ENCODE peak calls at places on chromosomes 5 and 9, in nine cellular contexts. Y is stomach; S is body of pancreas; O is CD8-positive, alpha-beta memory T cell; X is lung; H is prostate gland; L is upper lobe of right lung; C is CD4-positive, alpha-beta memory T cell; M is small intestine. G is an unnamed sample.

GRCh38 chr5:175706499-175706898 is 48.6 kb downstream of the HRH2 start:
- DNase-seq in Y (peak; percentile 86), S (peak; percentile 63), O (no peak), X (no peak), H (no peak), L (peak; percentile 18), C (no peak), M (peak; percentile 31), G (no peak)

GRCh38 chr9:5510991-5511390 is 660 bp downstream of the PDCD1LG2 start:
- DNase-seq in Y (no peak), S (no peak), O (no peak), X (no peak), H (no peak), L (no peak), C (no peak), M (no peak), G (no peak)

GRCh38 chr5:135426102-135427082 is 20.8 kb downstream of the DCANP1 start:
- DNase-seq in Y (no peak), S (no peak), O (no peak), X (no peak), H (no peak), L (no peak), C (peak; percentile 24), M (peak; percentile 56), G (no peak)

GRCh38 chr5:178284095-178284675 is 51.6 kb upstream of the PHYKPL start:
- DNase-seq in Y (no peak), S (no peak), O (no peak), X (no peak), H (no peak), L (no peak), C (no peak), M (peak; percentile 33), G (no peak)

GRCh38 chr5:42813533-42813932 is 1.8 kb upstream of the SELENOP start:
- DNase-seq in Y (no peak), S (no peak), O (no peak), X (no peak), H (no peak), L (no peak), C (no peak), M (no peak), G (no peak)

GRCh38 chr5:176830422-176831025 is 20.2 kb downstream of the UNC5A start:
- DNase-seq in Y (no peak), S (no peak), O (no peak), X (no peak), H (no peak), L (no peak), C (no peak), M (no peak), G (no peak)

GRCh38 chr5:32522429-32523143 is 62.8 kb upstream of the SUB1 start:
- DNase-seq in Y (no peak), S (no peak), O (no peak), X (peak; percentile 31), H (no peak), L (peak; percentile 75), C (peak; percentile 31), M (no peak), G (no peak)

GRCh38 chr5:133939668-133940067 is 28.8 kb downstream of the C5orf15 start:
- DNase-seq in Y (no peak), S (no peak), O (no peak), X (no peak), H (no peak), L (no peak), C (no peak), M (no peak), G (no peak)

GRCh38 chr9:93620041-93620506 is 43.7 kb downstream of the PHF2 start:
- DNase-seq in Y (no peak), S (no peak), O (no peak), X (peak; percentile 26), H (no peak), L (no peak), C (no peak), M (no peak), G (no peak)

GRCh38 chr5:111752426-111752965 is 4.5 kb downstream of the NREP start:
- DNase-seq in Y (no peak), S (no peak), O (no peak), X (no peak), H (no peak), L (no peak), C (no peak), M (no peak), G (no peak)

GRCh38 chr9:101705135-101705661 is 33.2 kb downstream of the GRIN3A start:
- DNase-seq in Y (no peak), S (peak; percentile 39), O (no peak), X (no peak), H (peak; percentile 14), L (no peak), C (no peak), M (peak; percentile 65), G (peak; percentile 1)

GRCh38 chr9:137044042-137044441 is 1.9 kb downstream of the NPDC1 start:
- DNase-seq in Y (no peak), S (no peak), O (no peak), X (no peak), H (no peak), L (no peak), C (no peak), M (no peak), G (no peak)

GRCh38 chr5:40404613-40405012 is 275.1 kb upstream of the PTGER4 start:
- DNase-seq in Y (no peak), S (no peak), O (no peak), X (no peak), H (no peak), L (no peak), C (peak; percentile 58), M (peak; percentile 51), G (no peak)

GRCh38 chr5:124921694-124922093 is 175.3 kb upstream of the ZNF608 start:
- DNase-seq in Y (no peak), S (no peak), O (no peak), X (no peak), H (no peak), L (no peak), C (no peak), M (no peak), G (no peak)

DNA sequence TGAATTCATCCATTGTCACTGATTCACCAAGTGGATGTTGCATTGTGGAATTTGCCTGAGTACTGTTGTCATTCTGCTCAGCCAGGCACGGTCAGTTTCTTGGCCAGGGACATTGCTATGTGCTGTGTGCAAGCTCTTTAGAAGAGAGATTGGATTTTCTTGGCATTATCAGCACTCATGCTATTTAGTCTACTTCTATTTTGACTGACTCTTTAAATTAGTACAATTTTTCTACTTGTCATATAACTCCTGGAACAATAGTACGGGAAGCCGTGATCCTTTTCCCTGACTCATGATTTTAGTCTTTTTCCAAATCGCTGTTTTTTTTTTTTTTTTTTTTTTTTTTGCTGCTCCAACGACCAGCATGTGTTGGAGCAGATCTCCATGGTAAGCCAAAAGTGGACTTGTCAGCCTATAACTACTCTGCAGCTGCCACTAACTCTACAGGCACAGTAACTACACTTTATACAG is 129.7 kb downstream of the CDC42SE2 start:
- DNase-seq in Y (no peak), S (no peak), O (no peak), X (no peak), H (no peak), L (no peak), C (no peak), M (no peak), G (no peak)
- H3K27ac ChIP-seq in Y (peak overlapping the region; percentile 81), S (peak overlapping the region; percentile 79), O (peak overlapping the region; percentile 45), X (no peak overlapping the region), H (no peak overlapping the region), L (no peak overlapping the region), C (peak overlapping the region; percentile 85), M (no peak overlapping the region), G (no peak overlapping the region)

GRCh38 chr5:146165469-146165868 is 17.0 kb downstream of the LARS1 start:
- DNase-seq in Y (no peak), S (no peak), O (no peak), X (no peak), H (no peak), L (no peak), C (no peak), M (no peak), G (no peak)
- H3K36me3 ChIP-seq in Y (peaks cover 50% of the 10 kb centered on the region), S (peaks cover 44% of the 10 kb centered on the region), O (peaks cover 39% of the 10 kb centered on the region), X (peaks cover 18% of the 10 kb centered on the region), H (no peaks in the 10 kb centered on the region), L (peaks cover 98% of the 10 kb centered on the region), C (peaks cover 50% of the 10 kb centered on the region), M (peaks cover 6% of the 10 kb centered on the region), G (peaks cover 84% of the 10 kb centered on the region)

GRCh38 chr9:36762958-36763357 is 190.3 kb downstream of the MELK start:
- DNase-seq in Y (no peak), S (no peak), O (no peak), X (no peak), H (no peak), L (no peak), C (no peak), M (no peak), G (no peak)

GRCh38 chr9:36764364-36765076 is 191.8 kb downstream of the MELK start:
- DNase-seq in Y (no peak), S (no peak), O (no peak), X (no peak), H (no peak), L (no peak), C (no peak), M (no peak), G (no peak)

GRCh38 chr9:36765077-36765390 is 192.3 kb downstream of the MELK start:
- DNase-seq in Y (no peak), S (no peak), O (no peak), X (no peak), H (no peak), L (no peak), C (no peak), M (no peak), G (no peak)

GRCh38 chr9:36763778-36764177 is 191.1 kb downstream of the MELK start:
- DNase-seq in Y (no peak), S (no peak), O (no peak), X (no peak), H (no peak), L (no peak), C (no peak), M (no peak), G (no peak)

DNA sequence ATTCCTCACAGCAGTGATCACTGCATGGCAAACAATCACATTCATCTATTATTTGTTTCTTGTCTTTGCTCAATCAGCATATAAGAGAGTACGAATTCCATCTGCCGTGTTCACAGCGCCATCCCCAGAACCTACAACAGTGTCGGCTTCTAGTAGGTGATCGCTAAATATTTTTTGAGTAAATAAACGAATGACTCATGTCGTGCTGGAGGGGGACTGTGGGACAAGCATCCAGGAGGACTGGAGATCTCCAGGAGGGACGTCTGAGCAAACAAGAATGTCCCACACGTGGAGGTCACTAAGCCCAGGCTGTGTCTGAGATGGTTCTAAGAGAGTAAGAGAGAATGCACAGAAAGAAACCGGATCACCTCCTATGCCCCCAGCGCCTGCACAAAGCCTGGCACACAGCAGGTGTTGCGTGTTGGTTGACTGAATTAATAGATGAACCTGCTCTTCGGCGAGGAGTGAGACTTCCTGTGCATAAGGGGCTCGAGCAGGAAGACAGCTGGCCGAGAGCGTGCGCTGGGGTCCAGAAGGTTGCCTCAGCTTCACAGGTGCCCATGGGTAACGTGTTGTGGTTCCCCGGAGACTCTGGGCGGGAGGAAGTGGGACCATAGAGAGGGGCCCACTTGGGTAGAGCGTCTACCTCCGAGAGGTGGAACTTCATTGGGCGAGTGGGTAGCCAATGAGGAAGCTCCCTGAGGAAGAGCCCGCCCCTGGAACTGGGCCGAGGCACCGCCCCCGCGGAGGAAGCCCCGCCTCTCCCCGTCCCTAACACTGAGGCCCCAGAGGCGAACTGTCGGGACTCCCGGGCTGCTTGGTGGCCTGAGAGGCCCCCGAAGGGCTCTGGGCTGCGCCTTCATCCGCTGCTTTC is 193.0 kb downstream of the MELK start:
- DNase-seq in Y (peak; percentile 60), S (peak; percentile 89), O (peak; percentile 74), X (peak; percentile 55), H (peak; percentile 31), L (peak; percentile 85), C (peak; percentile 91), M (peak; percentile 79), G (no peak)
- H3K4me3 ChIP-seq in Y (peak overlapping the region; percentile 41), S (peak overlapping the region; percentile 26), O (peak overlapping the region; percentile 72), X (no peak overlapping the region), H (peak overlapping the region; percentile 10), L (peak overlapping the region; percentile 43), C (peak overlapping the region; percentile 42), M (peak overlapping the region; percentile 43), G (no peak overlapping the region)

GRCh38 chr9:133276001-133276884 is 1.2 kb upstream of the ABO start:
- DNase-seq in Y (no peak), S (no peak), O (no peak), X (no peak), H (no peak), L (no peak), C (no peak), M (no peak), G (no peak)
- H3K27ac ChIP-seq in Y (peak overlapping the region; percentile 79), S (peak overlapping the region; percentile 58), O (peak overlapping the region; percentile 64), X (no peak overlapping the region), H (peak overlapping the region; percentile 46), L (no peak overlapping the region), C (no peak overlapping the region), M (peak overlapping the region; percentile 93), G (no peak overlapping the region)